ENCODE peak calls at places on chromosome 16, in seven cellular contexts. T is sciatic nerve; G is activated CD4-positive, alpha-beta memory T cell treated with anti-CD3 and anti-CD28 coated beads for 36 hours; P is neural progenitor cell; K is occipital lobe; X is cerebellar nuclear complex; F is cerebellum. A is an unnamed sample.

GRCh38 chr16:89388536-89388935 is 101.8 kb downstream of the ANKRD11 start:
- DNase-seq in T (no peak), K (no peak), X (no peak), G (no peak), F (peak; percentile 44), P (no peak), A (no peak)

GRCh38 chr16:65480276-65480675 is 358.4 kb upstream of the CDH11 start:
- DNase-seq in G (no peak), K (no peak), P (no peak), X (no peak), F (no peak), T (no peak), A (no peak)

GRCh38 chr16:8962393-8963009 is 1.2 kb downstream of the USP7 start:
- DNase-seq in P (peak; percentile 64), K (no peak), G (peak; percentile 73), F (no peak), X (no peak), T (no peak), A (no peak)

GRCh38 chr16:65769055-65769465 is 597.4 kb upstream of the CDH5 start:
- DNase-seq in T (no peak), P (no peak), F (no peak), G (no peak), X (no peak), K (no peak), A (no peak)

GRCh38 chr16:86066755-86067154 is 167.8 kb downstream of the IRF8 start:
- DNase-seq in K (no peak), F (no peak), X (no peak), G (no peak), T (no peak), P (no peak), A (no peak)

GRCh38 chr16:50193594-50193993 is 40.5 kb downstream of the TENT4B start:
- DNase-seq in K (no peak), T (no peak), P (no peak), F (no peak), G (no peak), X (no peak), A (no peak)

GRCh38 chr16:27222499-27223225 is 19.3 kb downstream of the KDM8 start:
- DNase-seq in P (peak; percentile 35), G (no peak), K (no peak), T (no peak), F (no peak), X (no peak), A (peak; percentile 69)

GRCh38 chr16:85395913-85396878 is 216.9 kb upstream of the GSE1 start:
- DNase-seq in G (no peak), F (no peak), T (peak; percentile 63), X (no peak), K (no peak), P (no peak), A (no peak)

GRCh38 chr16:48250520-48251278 is 3.4 kb upstream of the ABCC11 start:
- DNase-seq in K (no peak), X (no peak), T (no peak), G (no peak), P (no peak), F (no peak), A (no peak)

GRCh38 chr16:89697161-89697615 is 4.3 kb downstream of the SPATA2L start:
- DNase-seq in P (no peak), F (no peak), T (no peak), X (no peak), K (no peak), G (no peak), A (no peak)

GRCh38 chr16:57277586-57277985 is 6.9 kb downstream of the PLLP start:
- DNase-seq in G (peak; percentile 84), X (no peak), P (no peak), F (no peak), K (no peak), T (no peak), A (no peak)

GRCh38 chr16:57145046-57145963 is 40.5 kb downstream of the PSME3IP1 start:
- DNase-seq in T (peak; percentile 33), F (no peak), X (no peak), K (no peak), G (no peak), P (no peak), A (no peak)

GRCh38 chr16:11126389-11127072 is 129.5 kb downstream of the SOCS1 start:
- DNase-seq in K (no peak), G (no peak), T (no peak), P (no peak), X (no peak), F (no peak), A (no peak)

GRCh38 chr16:74275031-74275636 is 21.5 kb upstream of the PSMD7 start:
- DNase-seq in X (no peak), G (no peak), P (no peak), T (no peak), K (no peak), F (no peak), A (no peak)

GRCh38 chr16:1972490-1972877 is 631 bp downstream of the TBL3 start:
- DNase-seq in G (peak; percentile 35), X (no peak), K (no peak), F (no peak), T (no peak), P (peak; percentile 50), A (no peak)

A was measured in heart right ventricle.